ENCODE peak calls at places on chromosome 20, in eight cellular contexts. One of them, this sample, is unnamed.

GRCh38 chr20:8744228-8744844 is 324.6 kb upstream of the PLCB4 start:
- DNase-seq in GM23338: no peak
- DNase-seq in A673: no peak
- DNase-seq in CD8-positive, alpha-beta T cell: no peak
- DNase-seq in K562: no peak
- DNase-seq in upper lobe of left lung: no peak
- DNase-seq in uterus: no peak
- DNase-seq in HepG2: no peak
- DNase-seq in this sample: peak; percentile 67

GRCh38 chr20:55538261-55538908 is 466.9 kb downstream of the CBLN4 start:
- DNase-seq in GM23338: no peak
- DNase-seq in K562: no peak
- DNase-seq in upper lobe of left lung: no peak
- DNase-seq in uterus: no peak
- DNase-seq in CD8-positive, alpha-beta T cell: no peak
- DNase-seq in A673: no peak
- DNase-seq in HepG2: no peak
- DNase-seq in this sample: no peak

GRCh38 chr20:63177134-63177784 is 38.7 kb downstream of the YTHDF1 start:
- DNase-seq in uterus: no peak
- DNase-seq in upper lobe of left lung: peak; percentile 85
- DNase-seq in GM23338: peak; percentile 70
- DNase-seq in K562: no peak
- DNase-seq in A673: peak; percentile 42
- DNase-seq in HepG2: no peak
- DNase-seq in CD8-positive, alpha-beta T cell: no peak
- DNase-seq in this sample: no peak

GRCh38 chr20:61682998-61683681 is 382.5 kb downstream of the TAF4 start:
- DNase-seq in K562: no peak
- DNase-seq in A673: no peak
- DNase-seq in upper lobe of left lung: no peak
- DNase-seq in HepG2: no peak
- DNase-seq in GM23338: no peak
- DNase-seq in CD8-positive, alpha-beta T cell: no peak
- DNase-seq in uterus: no peak
- DNase-seq in this sample: no peak

GRCh38 chr20:35568645-35569044 is 26.8 kb downstream of the ERGIC3 start:
- DNase-seq in A673: no peak
- DNase-seq in upper lobe of left lung: no peak
- DNase-seq in CD8-positive, alpha-beta T cell: no peak
- DNase-seq in uterus: no peak
- DNase-seq in K562: peak; percentile 25
- DNase-seq in HepG2: peak; percentile 78
- DNase-seq in GM23338: peak; percentile 84
- DNase-seq in this sample: no peak

GRCh38 chr20:46137816-46138215 is 19.7 kb downstream of the CD40 start:
- DNase-seq in upper lobe of left lung: no peak
- DNase-seq in A673: no peak
- DNase-seq in HepG2: no peak
- DNase-seq in K562: no peak
- DNase-seq in uterus: no peak
- DNase-seq in GM23338: no peak
- DNase-seq in CD8-positive, alpha-beta T cell: no peak
- DNase-seq in this sample: no peak

GRCh38 chr20:38165966-38166706 is 1.1 kb upstream of the TGM2 start:
- DNase-seq in upper lobe of left lung: no peak
- DNase-seq in K562: no peak
- DNase-seq in HepG2: peak; percentile 55
- DNase-seq in GM23338: no peak
- DNase-seq in CD8-positive, alpha-beta T cell: no peak
- DNase-seq in A673: no peak
- DNase-seq in uterus: no peak
- DNase-seq in this sample: peak; percentile 66

GRCh38 chr20:15523431-15523830 is 1049.8 kb downstream of the KIF16B start:
- DNase-seq in K562: no peak
- DNase-seq in GM23338: no peak
- DNase-seq in A673: no peak
- DNase-seq in CD8-positive, alpha-beta T cell: no peak
- DNase-seq in HepG2: no peak
- DNase-seq in upper lobe of left lung: no peak
- DNase-seq in uterus: no peak
- DNase-seq in this sample: no peak

GRCh38 chr20:4802522-4802921 is 80.8 kb downstream of the PRND start:
- DNase-seq in uterus: no peak
- DNase-seq in CD8-positive, alpha-beta T cell: no peak
- DNase-seq in HepG2: no peak
- DNase-seq in A673: no peak
- DNase-seq in upper lobe of left lung: no peak
- DNase-seq in K562: no peak
- DNase-seq in GM23338: no peak
- DNase-seq in this sample: no peak

GRCh38 chr20:47922280-47922675 is 137.0 kb upstream of the SULF2 start:
- DNase-seq in GM23338: no peak
- DNase-seq in K562: no peak
- DNase-seq in upper lobe of left lung: no peak
- DNase-seq in uterus: no peak
- DNase-seq in HepG2: peak; percentile 68
- DNase-seq in CD8-positive, alpha-beta T cell: no peak
- DNase-seq in A673: no peak
- DNase-seq in this sample: peak; percentile 64

GRCh38 chr20:6178537-6178936 is 55.7 kb upstream of the FERMT1 start:
- DNase-seq in K562: no peak
- DNase-seq in uterus: no peak
- DNase-seq in upper lobe of left lung: no peak
- DNase-seq in GM23338: peak; percentile 65
- DNase-seq in HepG2: peak; percentile 39
- DNase-seq in A673: peak; percentile 24
- DNase-seq in CD8-positive, alpha-beta T cell: no peak
- DNase-seq in this sample: peak; percentile 67

GRCh38 chr20:44614525-44614924 is 32.1 kb downstream of the PKIG start:
- DNase-seq in CD8-positive, alpha-beta T cell: no peak
- DNase-seq in K562: no peak
- DNase-seq in HepG2: no peak
- DNase-seq in GM23338: no peak
- DNase-seq in upper lobe of left lung: no peak
- DNase-seq in uterus: no peak
- DNase-seq in A673: no peak
- DNase-seq in this sample: no peak

DNA sequence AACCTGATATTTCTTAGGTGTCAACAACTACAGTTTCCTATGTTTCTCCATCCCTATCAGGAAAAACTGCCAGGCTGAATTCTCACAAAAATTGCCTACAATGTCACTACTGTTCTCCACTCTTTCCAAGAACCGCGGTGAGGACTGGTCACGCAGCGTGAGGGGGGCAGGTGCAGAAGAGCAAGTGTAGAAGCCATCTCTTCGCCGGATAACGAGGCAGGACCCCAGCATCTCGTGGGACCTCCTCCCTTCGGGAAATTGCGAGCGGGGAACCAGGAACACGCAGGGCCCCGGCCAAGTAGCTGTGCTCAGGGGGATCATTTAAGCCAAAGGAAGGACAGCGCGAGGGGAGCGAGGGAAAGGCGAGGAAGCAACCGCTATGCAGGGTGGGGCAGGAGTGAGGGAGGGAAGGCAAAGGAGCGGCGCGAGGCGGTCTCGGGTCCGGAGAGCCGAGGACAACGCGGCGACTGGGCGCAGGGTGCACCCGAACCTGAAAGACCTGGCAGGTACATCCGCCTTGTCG is 593 bp downstream of the APMAP start:
- DNase-seq in upper lobe of left lung: no peak
- DNase-seq in CD8-positive, alpha-beta T cell: peak; percentile 21
- DNase-seq in HepG2: no peak
- DNase-seq in GM23338: peak; percentile 50
- DNase-seq in A673: peak; percentile 32
- DNase-seq in K562: peak; percentile 18
- DNase-seq in uterus: peak; percentile 30
- DNase-seq in this sample: peak; percentile 35
- TF ChIP-seq CTCF in upper lobe of left lung: no peak
- TF ChIP-seq CTCF in CD8-positive, alpha-beta T cell: no peak
- TF ChIP-seq CTCF in HepG2: no peak
- TF ChIP-seq CTCF in GM23338: no peak
- TF ChIP-seq CTCF in A673: no peak
- TF ChIP-seq CTCF in K562: no peak
- TF ChIP-seq CTCF in uterus: no peak
- TF ChIP-seq CTCF in this sample: no peak

GRCh38 chr20:1818247-1818840 is 76.9 kb upstream of the SIRPA start:
- DNase-seq in CD8-positive, alpha-beta T cell: no peak
- DNase-seq in A673: no peak
- DNase-seq in K562: no peak
- DNase-seq in uterus: no peak
- DNase-seq in upper lobe of left lung: no peak
- DNase-seq in GM23338: no peak
- DNase-seq in HepG2: no peak
- DNase-seq in this sample: no peak
- H3K4me1 ChIP-seq in CD8-positive, alpha-beta T cell: peaks cover 20% of the 10 kb centered on the region
- H3K4me1 ChIP-seq in A673: peaks cover 4% of the 10 kb centered on the region
- H3K4me1 ChIP-seq in K562: no peaks in the 10 kb centered on the region
- H3K4me1 ChIP-seq in uterus: peaks cover 5% of the 10 kb centered on the region
- H3K4me1 ChIP-seq in upper lobe of left lung: peaks cover 42% of the 10 kb centered on the region
- H3K4me1 ChIP-seq in GM23338: peaks cover 18% of the 10 kb centered on the region
- H3K4me1 ChIP-seq in HepG2: peaks cover 31% of the 10 kb centered on the region
- H3K4me1 ChIP-seq in this sample: no peaks in the 10 kb centered on the region

GRCh38 chr20:1617055-1617454 is 2.8 kb downstream of the SIRPB1 start:
- DNase-seq in uterus: no peak
- DNase-seq in HepG2: no peak
- DNase-seq in CD8-positive, alpha-beta T cell: no peak
- DNase-seq in GM23338: no peak
- DNase-seq in A673: peak; percentile 80
- DNase-seq in K562: no peak
- DNase-seq in upper lobe of left lung: no peak
- DNase-seq in this sample: peak; percentile 11

GRCh38 chr20:1618954-1619550 is 757 bp downstream of the SIRPB1 start:
- DNase-seq in GM23338: no peak
- DNase-seq in upper lobe of left lung: no peak
- DNase-seq in HepG2: peak; percentile 0
- DNase-seq in CD8-positive, alpha-beta T cell: no peak
- DNase-seq in uterus: no peak
- DNase-seq in A673: no peak
- DNase-seq in K562: peak; percentile 0
- DNase-seq in this sample: no peak

GRCh38 chr20:1619861-1620444 is at the start of gene SIRPB1:
- DNase-seq in uterus: no peak
- DNase-seq in upper lobe of left lung: no peak
- DNase-seq in HepG2: peak; percentile 0
- DNase-seq in K562: peak; percentile 0
- DNase-seq in GM23338: no peak
- DNase-seq in CD8-positive, alpha-beta T cell: no peak
- DNase-seq in A673: peak; percentile 0
- DNase-seq in this sample: no peak

GRCh38 chr20:1622450-1622849 is 2.6 kb upstream of the SIRPB1 start:
- DNase-seq in A673: no peak
- DNase-seq in uterus: no peak
- DNase-seq in upper lobe of left lung: no peak
- DNase-seq in CD8-positive, alpha-beta T cell: no peak
- DNase-seq in GM23338: no peak
- DNase-seq in K562: no peak
- DNase-seq in HepG2: peak; percentile 0
- DNase-seq in this sample: no peak

GRCh38 chr20:1618479-1618878 is 1.3 kb downstream of the SIRPB1 start:
- DNase-seq in upper lobe of left lung: no peak
- DNase-seq in uterus: no peak
- DNase-seq in A673: peak; percentile 2
- DNase-seq in GM23338: no peak
- DNase-seq in K562: peak; percentile 0
- DNase-seq in CD8-positive, alpha-beta T cell: no peak
- DNase-seq in HepG2: peak; percentile 0
- DNase-seq in this sample: no peak
- H3K4me3 ChIP-seq in upper lobe of left lung: no peak overlapping the region
- H3K4me3 ChIP-seq in uterus: no peak overlapping the region
- H3K4me3 ChIP-seq in A673: no peak overlapping the region
- H3K4me3 ChIP-seq in GM23338: no peak overlapping the region
- H3K4me3 ChIP-seq in K562: no peak overlapping the region
- H3K4me3 ChIP-seq in CD8-positive, alpha-beta T cell: no peak overlapping the region
- H3K4me3 ChIP-seq in HepG2: no peak overlapping the region
- H3K4me3 ChIP-seq in this sample: no peak overlapping the region

GRCh38 chr20:32570401-32571190 is 14.5 kb downstream of the NOL4L start:
- DNase-seq in upper lobe of left lung: no peak
- DNase-seq in A673: no peak
- DNase-seq in HepG2: no peak
- DNase-seq in CD8-positive, alpha-beta T cell: no peak
- DNase-seq in GM23338: peak; percentile 56
- DNase-seq in uterus: no peak
- DNase-seq in K562: peak; percentile 56
- DNase-seq in this sample: no peak
- TF ChIP-seq CTCF in upper lobe of left lung: no peak
- TF ChIP-seq CTCF in A673: no peak
- TF ChIP-seq CTCF in HepG2: no peak
- TF ChIP-seq CTCF in CD8-positive, alpha-beta T cell: no peak
- TF ChIP-seq CTCF in GM23338: no peak
- TF ChIP-seq CTCF in uterus: no peak
- TF ChIP-seq CTCF in K562: no peak
- TF ChIP-seq CTCF in this sample: no peak

DNA sequence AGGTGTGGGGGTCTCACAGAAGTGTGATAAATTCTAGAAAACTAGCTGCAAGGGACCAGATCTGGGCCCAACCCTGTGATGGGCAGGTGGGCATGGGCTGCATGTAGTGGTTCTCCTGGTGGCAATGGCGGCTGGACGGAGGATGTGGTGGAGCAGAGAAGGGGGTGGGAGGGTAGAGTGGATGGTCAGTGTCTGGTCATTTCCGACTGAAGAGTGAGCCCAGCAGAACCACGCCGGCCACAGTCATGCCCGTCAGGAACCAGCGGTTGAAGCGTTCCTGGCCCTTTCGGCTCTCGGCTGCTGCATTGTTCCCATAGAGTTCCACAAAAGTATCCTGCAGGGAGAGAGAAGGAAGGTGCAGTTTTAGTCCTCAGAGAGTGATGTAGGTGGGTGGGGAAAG is 28.0 kb downstream of the COX4I2 start:
- DNase-seq in CD8-positive, alpha-beta T cell: no peak
- DNase-seq in uterus: no peak
- DNase-seq in A673: no peak
- DNase-seq in HepG2: no peak
- DNase-seq in GM23338: no peak
- DNase-seq in K562: no peak
- DNase-seq in upper lobe of left lung: no peak
- DNase-seq in this sample: no peak
- H3K4me1 ChIP-seq in CD8-positive, alpha-beta T cell: peaks cover 37% of the 10 kb centered on the region
- H3K4me1 ChIP-seq in uterus: peaks cover 4% of the 10 kb centered on the region
- H3K4me1 ChIP-seq in A673: peaks cover 10% of the 10 kb centered on the region
- H3K4me1 ChIP-seq in HepG2: peaks cover 99% of the 10 kb centered on the region
- H3K4me1 ChIP-seq in GM23338: peaks cover 18% of the 10 kb centered on the region
- H3K4me1 ChIP-seq in K562: peaks cover 81% of the 10 kb centered on the region
- H3K4me1 ChIP-seq in upper lobe of left lung: peaks cover 82% of the 10 kb centered on the region
- H3K4me1 ChIP-seq in this sample: peaks cover 11% of the 10 kb centered on the region

GRCh38 chr20:58237318-58238182 is 9.1 kb upstream of the ANKRD60 start:
- DNase-seq in K562: no peak
- DNase-seq in CD8-positive, alpha-beta T cell: no peak
- DNase-seq in A673: peak; percentile 18
- DNase-seq in upper lobe of left lung: no peak
- DNase-seq in uterus: no peak
- DNase-seq in HepG2: no peak
- DNase-seq in GM23338: no peak
- DNase-seq in this sample: peak; percentile 30
- H3K4me3 ChIP-seq in K562: no peak overlapping the region
- H3K4me3 ChIP-seq in CD8-positive, alpha-beta T cell: no peak overlapping the region
- H3K4me3 ChIP-seq in A673: peak overlapping the region; percentile 43
- H3K4me3 ChIP-seq in upper lobe of left lung: no peak overlapping the region
- H3K4me3 ChIP-seq in uterus: no peak overlapping the region
- H3K4me3 ChIP-seq in HepG2: no peak overlapping the region
- H3K4me3 ChIP-seq in GM23338: peak overlapping the region; percentile 55
- H3K4me3 ChIP-seq in this sample: no peak overlapping the region